ENCODE peak calls at places on chromosome 20, in nine cellular contexts. Z, P, D, T, G, Y, L, Q and H are unnamed samples.
A peak's percentile ranks its signal among the peaks of the same experiment; 100 is the strongest.

GRCh38 chr20:63978319-63979220 is 872 bp downstream of the SAMD10 start:
- DNase-seq in Z (peak; percentile 44), P (peak; percentile 47), D (peak; percentile 89), T (peak; percentile 38), G (no peak), Y (no peak), L (peak; percentile 66), Q (peak; percentile 83), H (no peak)

GRCh38 chr20:43839793-43840199 is 74.9 kb upstream of the TOX2 start:
- DNase-seq in Z (no peak), P (no peak), D (no peak), T (no peak), G (no peak), Y (no peak), L (no peak), Q (peak; percentile 17), H (no peak)

GRCh38 chr20:4534315-4534714 is 187.4 kb upstream of the PRND start:
- DNase-seq in Z (no peak), P (no peak), D (no peak), T (no peak), G (no peak), Y (no peak), L (no peak), Q (no peak), H (no peak)

GRCh38 chr20:43372051-43372450 is 85.6 kb upstream of the SRSF6 start:
- DNase-seq in Z (no peak), P (no peak), D (no peak), T (no peak), G (no peak), Y (no peak), L (no peak), Q (no peak), H (no peak)

GRCh38 chr20:48682529-48683385 is 145.0 kb downstream of the PREX1 start:
- DNase-seq in Z (peak; percentile 92), P (peak; percentile 72), D (peak; percentile 71), T (peak; percentile 81), G (no peak), Y (peak; percentile 59), L (no peak), Q (peak; percentile 69), H (no peak)

GRCh38 chr20:24776755-24777271 is 172.3 kb upstream of the CST7 start:
- DNase-seq in Z (no peak), P (no peak), D (no peak), T (no peak), G (no peak), Y (no peak), L (no peak), Q (no peak), H (no peak)

GRCh38 chr20:5785146-5785545 is 34.9 kb downstream of the SHLD1 start:
- DNase-seq in Z (no peak), P (no peak), D (no peak), T (no peak), G (no peak), Y (no peak), L (no peak), Q (no peak), H (no peak)

GRCh38 chr20:61256365-61256764 is 4.3 kb downstream of the CDH4 start:
- DNase-seq in Z (no peak), P (no peak), D (no peak), T (no peak), G (no peak), Y (no peak), L (no peak), Q (no peak), H (no peak)

GRCh38 chr20:54292186-54292585 is 84.3 kb downstream of the PFDN4 start:
- DNase-seq in Z (no peak), P (peak; percentile 60), D (no peak), T (no peak), G (no peak), Y (no peak), L (peak; percentile 18), Q (no peak), H (no peak)

GRCh38 chr20:49482621-49483017 is at the start of gene KCNB1:
- DNase-seq in Z (peak; percentile 86), P (no peak), D (peak; percentile 95), T (peak; percentile 58), G (peak; percentile 24), Y (peak; percentile 6), L (peak; percentile 90), Q (peak; percentile 19), H (peak; percentile 58)

GRCh38 chr20:24694727-24695528 is 225.5 kb downstream of the SYNDIG1 start:
- DNase-seq in Z (peak; percentile 39), P (no peak), D (no peak), T (no peak), G (no peak), Y (peak; percentile 27), L (no peak), Q (no peak), H (no peak)

GRCh38 chr20:38926934-38927616 is 858 bp downstream of the FAM83D start:
- DNase-seq in Z (no peak), P (no peak), D (no peak), T (peak; percentile 43), G (no peak), Y (no peak), L (peak; percentile 21), Q (no peak), H (no peak)

GRCh38 chr20:5212897-5213296 is 86.1 kb downstream of the CDS2 start:
- DNase-seq in Z (no peak), P (no peak), D (no peak), T (no peak), G (no peak), Y (peak; percentile 96), L (no peak), Q (no peak), H (no peak)

GRCh38 chr20:49889943-49890650 is 25.2 kb downstream of the SPATA2 start:
- DNase-seq in Z (no peak), P (no peak), D (peak; percentile 82), T (no peak), G (no peak), Y (no peak), L (no peak), Q (no peak), H (no peak)

GRCh38 chr20:34986311-34987287 is 30.9 kb downstream of the MYH7B start:
- DNase-seq in Z (no peak), P (no peak), D (no peak), T (no peak), G (no peak), Y (no peak), L (no peak), Q (no peak), H (no peak)

GRCh38 chr20:54630582-54630981 is 155.2 kb downstream of the DOK5 start:
- DNase-seq in Z (no peak), P (no peak), D (no peak), T (no peak), G (no peak), Y (no peak), L (no peak), Q (no peak), H (no peak)

GRCh38 chr20:10316582-10316981 is 98.0 kb downstream of the SNAP25 start:
- DNase-seq in Z (no peak), P (peak; percentile 39), D (no peak), T (peak; percentile 2), G (no peak), Y (no peak), L (peak; percentile 27), Q (peak; percentile 16), H (no peak)